ENCODE peak calls at places on chromosomes 1 and 21, in four cellular contexts. H is IMR-90, M is mesenchymal stem cell, A is H9. T is an unnamed sample.
A peak's percentile ranks its signal among the peaks of the same experiment; 100 is the strongest.

GRCh38 chr21:30104246-30104645 is 62.4 kb downstream of the CLDN17 start:
- DNase-seq in H (no peak), M (no peak), A (no peak), T (no peak)

GRCh38 chr1:215761446-215761845 is 194.3 kb downstream of the KCTD3 start:
- DNase-seq in H (peak; percentile 69), M (peak; percentile 20), A (no peak), T (no peak)

GRCh38 chr1:12309783-12310742 is 80.2 kb downstream of the VPS13D start:
- DNase-seq in H (no peak), M (no peak), A (no peak), T (no peak)

GRCh38 chr1:30188329-30188728 is 535.1 kb downstream of the MATN1 start:
- DNase-seq in H (no peak), M (no peak), A (no peak), T (no peak)

GRCh38 chr1:154328318-154329151 is 3.2 kb downstream of the ATP8B2 start:
- DNase-seq in H (peak; percentile 62), M (peak; percentile 76), A (peak; percentile 80), T (no peak)

GRCh38 chr1:200090252-200091159 is 63.0 kb downstream of the NR5A2 start:
- DNase-seq in H (peak; percentile 8), M (peak; percentile 8), A (peak; percentile 49), T (no peak)

GRCh38 chr1:231460614-231461013 is 38.5 kb upstream of the EGLN1 start:
- DNase-seq in H (no peak), M (no peak), A (no peak), T (no peak)

GRCh38 chr1:217230412-217230811 is 400.5 kb downstream of the GPATCH2 start:
- DNase-seq in H (no peak), M (no peak), A (no peak), T (no peak)

GRCh38 chr1:37561794-37562132 is 5.0 kb downstream of the DNALI1 start:
- DNase-seq in H (peak; percentile 22), M (peak; percentile 47), A (peak; percentile 68), T (no peak)

GRCh38 chr1:198669023-198669698 is 30.3 kb downstream of the PTPRC start:
- DNase-seq in H (peak; percentile 95), M (peak; percentile 92), A (no peak), T (no peak)

GRCh38 chr1:86741947-86742572 is 37.7 kb downstream of the SH3GLB1 start:
- DNase-seq in H (peak; percentile 39), M (peak; percentile 51), A (no peak), T (peak; percentile 11)

GRCh38 chr1:41424581-41425118 is 59.8 kb downstream of the EDN2 start:
- DNase-seq in H (no peak), M (no peak), A (no peak), T (no peak)

GRCh38 chr1:233015965-233016364 is 65.6 kb downstream of the NTPCR start:
- DNase-seq in H (no peak), M (no peak), A (no peak), T (no peak)

GRCh38 chr1:232805269-232806070 is at the start of gene MAP10:
- DNase-seq in H (peak; percentile 71), M (peak; percentile 56), A (peak; percentile 90), T (peak; percentile 74)

GRCh38 chr1:2300004-2300771 is 72.1 kb downstream of the SKI start:
- DNase-seq in H (no peak), M (no peak), A (no peak), T (no peak)

GRCh38 chr1:67683306-67683705 is 1.7 kb upstream of the GADD45A start:
- DNase-seq in H (peak; percentile 78), M (peak; percentile 80), A (no peak), T (no peak)

GRCh38 chr1:100387644-100388350 is 35.5 kb downstream of the CDC14A start:
- DNase-seq in H (peak; percentile 64), M (peak; percentile 53), A (no peak), T (no peak)

GRCh38 chr1:58933599-58933926 is 149.7 kb upstream of the JUN start:
- DNase-seq in H (peak; percentile 11), M (no peak), A (no peak), T (no peak)

GRCh38 chr1:229254910-229255541 is 15.9 kb upstream of the RAB4A start:
- DNase-seq in H (no peak), M (no peak), A (peak; percentile 45), T (no peak)

GRCh38 chr1:147504801-147505303 is 36.4 kb upstream of the BCL9 start:
- DNase-seq in H (peak; percentile 15), M (peak; percentile 40), A (peak; percentile 94), T (peak; percentile 72)

GRCh38 chr1:59139396-59139795 is 157.5 kb upstream of the FGGY start:
- DNase-seq in H (no peak), M (no peak), A (no peak), T (no peak)

GRCh38 chr1:59107916-59108315 is 189.0 kb upstream of the FGGY start:
- DNase-seq in H (no peak), M (no peak), A (no peak), T (no peak)

GRCh38 chr1:184257873-184258272 is 129.0 kb upstream of the C1orf21 start:
- DNase-seq in H (no peak), M (no peak), A (no peak), T (no peak)

GRCh38 chr1:114820392-114820791 is 34.3 kb upstream of the SYCP1 start:
- DNase-seq in H (no peak), M (no peak), A (no peak), T (no peak)

GRCh38 chr1:114819869-114820268 is 34.8 kb upstream of the SYCP1 start:
- DNase-seq in H (no peak), M (no peak), A (no peak), T (no peak)

DNA sequence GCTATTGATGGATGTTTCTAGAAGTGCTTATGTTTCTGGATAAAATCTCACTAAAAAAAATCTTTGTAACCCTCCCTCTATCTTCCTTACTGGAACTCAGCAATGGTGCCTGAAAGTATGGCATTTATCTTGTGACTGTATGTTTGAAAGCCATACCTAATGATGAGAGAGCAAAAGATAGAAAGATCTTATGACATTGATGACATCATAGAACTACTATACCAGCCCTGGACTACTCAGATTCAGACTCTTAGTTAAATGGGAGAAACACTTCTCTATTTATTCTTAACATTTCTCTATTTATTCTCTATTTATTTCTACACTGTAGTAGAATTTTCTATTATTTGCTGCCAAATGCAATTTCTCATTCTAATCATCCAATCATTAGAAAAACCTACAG is 32.7 kb upstream of the SYCP1 start:
- DNase-seq in H (no peak), M (no peak), A (no peak), T (no peak)
- H3K4ac ChIP-seq in H (no peak overlapping the region), M (no peak overlapping the region), A (no peak overlapping the region), T (no peak overlapping the region)

DNA sequence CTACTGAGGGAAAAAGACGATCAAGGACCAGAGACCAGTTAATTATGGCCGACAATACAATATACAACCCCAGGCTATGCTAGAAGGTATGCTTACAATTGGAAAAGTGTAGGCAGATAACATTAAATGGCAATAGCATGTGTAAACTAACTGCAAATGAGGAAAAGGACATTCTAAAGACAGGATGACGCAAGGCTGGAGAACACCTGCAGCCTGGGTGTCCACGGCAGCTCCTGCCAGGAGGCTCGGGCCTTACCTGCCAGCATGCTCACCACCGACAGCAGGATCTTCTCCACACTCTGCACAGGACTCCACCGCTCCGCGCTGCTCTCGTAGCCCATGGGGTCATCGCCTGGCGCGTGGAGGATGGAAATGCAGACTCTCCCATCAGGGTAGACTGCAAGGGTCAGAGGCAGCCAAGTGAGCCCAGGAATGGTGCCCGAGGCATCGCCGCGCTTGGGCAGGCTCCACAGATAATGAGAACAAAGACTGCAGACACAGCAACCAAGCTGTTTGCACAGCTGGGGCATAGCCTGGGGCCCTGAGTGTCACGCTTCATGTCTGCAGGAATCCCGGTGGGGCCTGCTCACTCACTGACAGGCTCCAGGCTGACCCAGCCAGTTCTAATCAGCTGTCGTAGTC is 28.2 kb downstream of the UBE2G2 start:
- DNase-seq in H (no peak), M (no peak), A (no peak), T (no peak)
- H2AFZ ChIP-seq in H (no peak overlapping the region), M (no peak overlapping the region), A (no peak overlapping the region), T (no peak overlapping the region)

GRCh38 chr1:220407101-220407683 is 120.7 kb upstream of the MARK1 start:
- DNase-seq in H (no peak), M (no peak), A (no peak), T (no peak)

GRCh38 chr1:220410681-220411080 is 117.3 kb upstream of the MARK1 start:
- DNase-seq in H (no peak), M (peak; percentile 53), A (no peak), T (no peak)

DNA sequence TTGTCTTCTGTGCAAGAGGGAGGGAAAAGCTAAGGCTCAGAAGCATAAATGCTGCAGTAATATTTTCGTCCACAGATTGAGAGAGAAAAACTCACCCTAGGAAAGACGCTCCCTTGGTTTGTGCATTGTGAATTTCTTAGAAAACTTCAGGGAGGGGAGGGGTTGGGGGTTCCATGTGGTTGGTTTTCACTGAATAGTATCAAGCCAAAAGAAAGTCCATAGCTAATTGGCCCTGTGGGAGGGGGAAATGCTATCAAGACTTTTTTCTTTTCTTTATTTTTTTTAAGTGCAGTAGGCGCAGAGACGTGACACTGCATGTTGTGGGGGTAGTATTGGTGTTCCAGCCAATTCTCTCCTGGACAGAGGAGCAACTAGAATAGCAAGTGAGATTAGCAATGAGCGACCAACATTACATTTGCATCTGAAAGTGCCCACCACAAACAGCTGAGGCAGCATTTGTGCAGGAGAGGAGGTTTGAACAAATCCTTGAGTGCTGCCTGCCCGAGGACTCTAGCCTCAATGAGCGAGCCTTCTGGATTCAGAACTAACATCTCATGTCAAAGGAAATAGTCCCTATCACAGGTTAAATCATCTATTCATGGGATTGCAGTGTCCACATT is 118.1 kb upstream of the MARK1 start:
- DNase-seq in H (no peak), M (peak; percentile 15), A (no peak), T (peak; percentile 17)
- H2AK5ac ChIP-seq in H (no peak overlapping the region), M (no peak overlapping the region), A (no peak overlapping the region), T (no peak overlapping the region)

GRCh38 chr1:27016376-27016775 is 3.7 kb upstream of the TENT5B start:
- DNase-seq in H (no peak), M (no peak), A (no peak), T (no peak)

GRCh38 chr1:27021347-27022031 is 8.8 kb upstream of the TENT5B start:
- DNase-seq in H (peak; percentile 41), M (peak; percentile 53), A (no peak), T (no peak)

GRCh38 chr1:27018316-27018715 is 5.7 kb upstream of the TENT5B start:
- DNase-seq in H (no peak), M (no peak), A (no peak), T (no peak)

GRCh38 chr1:27015260-27015659 is 2.6 kb upstream of the TENT5B start:
- DNase-seq in H (no peak), M (no peak), A (peak; percentile 31), T (no peak)

DNA sequence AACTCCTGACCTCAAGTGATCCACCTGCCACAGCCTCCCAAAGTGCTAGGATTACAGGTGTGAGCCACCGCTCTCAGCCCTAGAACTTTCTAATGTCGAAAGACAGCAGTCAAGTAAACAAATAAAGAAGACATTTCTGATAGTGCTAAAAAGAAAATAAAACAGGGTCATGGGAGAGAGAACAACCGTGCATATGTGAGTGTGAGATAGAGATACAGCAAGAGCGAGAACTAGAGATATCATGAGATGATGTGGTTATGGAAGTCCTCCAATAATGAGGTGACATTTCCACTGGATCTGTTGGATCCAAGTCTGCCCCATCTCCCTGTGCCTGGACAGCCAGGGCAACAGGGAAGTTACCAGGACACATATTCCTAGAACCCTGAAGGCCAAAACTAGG is 4.6 kb upstream of the TENT5B start:
- DNase-seq in H (no peak), M (no peak), A (no peak), T (no peak)
- H3K4ac ChIP-seq in H (no peak overlapping the region), M (no peak overlapping the region), A (no peak overlapping the region), T (no peak overlapping the region)

DNA sequence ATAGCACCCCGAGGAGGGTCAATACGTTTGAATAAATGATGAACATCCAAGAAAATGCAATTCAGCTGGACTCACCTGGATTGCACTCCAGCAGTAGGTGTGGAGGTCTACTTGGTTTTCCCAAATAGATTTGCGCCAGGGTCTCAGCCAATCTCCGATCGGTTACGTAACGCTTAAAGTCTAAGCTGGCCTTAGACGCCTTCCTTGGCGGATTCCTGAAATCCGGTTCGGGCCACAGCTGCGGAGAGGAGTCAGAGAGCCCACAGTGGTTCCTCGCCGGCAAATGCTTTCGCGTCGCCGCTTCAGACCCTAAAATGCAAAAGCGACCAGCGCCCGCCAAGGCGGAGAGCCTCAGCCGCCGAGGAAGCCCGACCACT is 322 bp downstream of the TFB2M start:
- DNase-seq in H (peak; percentile 58), M (no peak), A (no peak), T (no peak)
- H2AFZ ChIP-seq in H (peak overlapping the region; percentile 98), M (peak overlapping the region; percentile 79), A (no peak overlapping the region), T (peak overlapping the region; percentile 96)

T was measured in neuronal stem cell.